ENCODE peak calls at places on chromosome 12, in five cellular contexts. One of them, this sample, is unnamed.

GRCh38 chr12:105036937-105037649 is 47.2 kb downstream of the ALDH1L2 start:
- DNase-seq in Karpas-422: no peak
- DNase-seq in germinal center: no peak
- DNase-seq in lung microvascular endothelial cell: peak
- DNase-seq in GM23338: no peak
- DNase-seq in this sample: no peak

GRCh38 chr12:121581681-121582439 is 1.0 kb upstream of the KDM2B start:
- DNase-seq in Karpas-422: peak
- DNase-seq in germinal center: peak
- DNase-seq in lung microvascular endothelial cell: no peak
- DNase-seq in GM23338: no peak
- DNase-seq in this sample: peak

GRCh38 chr12:72133497-72134055 is 138.6 kb upstream of the TRHDE start:
- DNase-seq in Karpas-422: no peak
- DNase-seq in germinal center: no peak
- DNase-seq in lung microvascular endothelial cell: no peak
- DNase-seq in GM23338: peak
- DNase-seq in this sample: peak

GRCh38 chr12:94488449-94488848 is 28.8 kb upstream of the CEP83 start:
- DNase-seq in Karpas-422: peak
- DNase-seq in germinal center: peak
- DNase-seq in lung microvascular endothelial cell: peak
- DNase-seq in GM23338: no peak
- DNase-seq in this sample: peak

GRCh38 chr12:53060064-53060720 is 10.3 kb downstream of the TNS2 start:
- DNase-seq in Karpas-422: no peak
- DNase-seq in germinal center: no peak
- DNase-seq in lung microvascular endothelial cell: no peak
- DNase-seq in GM23338: no peak
- DNase-seq in this sample: no peak

GRCh38 chr12:2652011-2652400 is 142.8 kb upstream of the FKBP4 start:
- DNase-seq in Karpas-422: no peak
- DNase-seq in germinal center: no peak
- DNase-seq in lung microvascular endothelial cell: no peak
- DNase-seq in GM23338: no peak
- DNase-seq in this sample: no peak

GRCh38 chr12:122979908-122980191 is 631 bp upstream of the ARL6IP4 start:
- DNase-seq in Karpas-422: peak
- DNase-seq in germinal center: peak
- DNase-seq in lung microvascular endothelial cell: no peak
- DNase-seq in GM23338: no peak
- DNase-seq in this sample: no peak

GRCh38 chr12:121287267-121287954 is 9.1 kb downstream of the CAMKK2 start:
- DNase-seq in Karpas-422: no peak
- DNase-seq in germinal center: no peak
- DNase-seq in lung microvascular endothelial cell: no peak
- DNase-seq in GM23338: no peak
- DNase-seq in this sample: peak

GRCh38 chr12:127559349-127560040 is 707.5 kb upstream of the TMEM132C start:
- DNase-seq in Karpas-422: peak
- DNase-seq in germinal center: no peak
- DNase-seq in lung microvascular endothelial cell: peak
- DNase-seq in GM23338: peak
- DNase-seq in this sample: peak

GRCh38 chr12:50764861-50765324 is 992 bp downstream of the ATF1 start:
- DNase-seq in Karpas-422: peak
- DNase-seq in germinal center: peak
- DNase-seq in lung microvascular endothelial cell: peak
- DNase-seq in GM23338: no peak
- DNase-seq in this sample: no peak

GRCh38 chr12:120007272-120007671 is 18.2 kb downstream of the BICDL1 start:
- DNase-seq in Karpas-422: peak
- DNase-seq in germinal center: peak
- DNase-seq in lung microvascular endothelial cell: no peak
- DNase-seq in GM23338: no peak
- DNase-seq in this sample: peak

GRCh38 chr12:90801776-90802175 is 153.2 kb downstream of the CCER1 start:
- DNase-seq in Karpas-422: no peak
- DNase-seq in germinal center: no peak
- DNase-seq in lung microvascular endothelial cell: peak
- DNase-seq in GM23338: no peak
- DNase-seq in this sample: no peak

GRCh38 chr12:21451529-21451928 is 14.1 kb downstream of the PYROXD1 start:
- DNase-seq in Karpas-422: no peak
- DNase-seq in germinal center: no peak
- DNase-seq in lung microvascular endothelial cell: no peak
- DNase-seq in GM23338: peak
- DNase-seq in this sample: no peak

GRCh38 chr12:130574402-130574801 is 141.7 kb downstream of the RIMBP2 start:
- DNase-seq in Karpas-422: peak
- DNase-seq in germinal center: no peak
- DNase-seq in lung microvascular endothelial cell: no peak
- DNase-seq in GM23338: no peak
- DNase-seq in this sample: no peak

GRCh38 chr12:19074700-19075099 is 54.8 kb upstream of the PLEKHA5 start:
- DNase-seq in Karpas-422: no peak
- DNase-seq in germinal center: no peak
- DNase-seq in lung microvascular endothelial cell: no peak
- DNase-seq in GM23338: no peak
- DNase-seq in this sample: no peak

GRCh38 chr12:53561590-53561953 is 54.3 kb upstream of the NPFF start:
- DNase-seq in Karpas-422: no peak
- DNase-seq in germinal center: no peak
- DNase-seq in lung microvascular endothelial cell: peak
- DNase-seq in GM23338: no peak
- DNase-seq in this sample: no peak

GRCh38 chr12:106739815-106740552 is 34.5 kb upstream of the RIC8B start:
- DNase-seq in Karpas-422: no peak
- DNase-seq in germinal center: no peak
- DNase-seq in lung microvascular endothelial cell: no peak
- DNase-seq in GM23338: no peak
- DNase-seq in this sample: peak

GRCh38 chr12:53659011-53659551 is 16.8 kb downstream of the ATP5MC2 start:
- DNase-seq in Karpas-422: no peak
- DNase-seq in germinal center: no peak
- DNase-seq in lung microvascular endothelial cell: peak
- DNase-seq in GM23338: peak
- DNase-seq in this sample: no peak

GRCh38 chr12:27305673-27306504 is 26.7 kb upstream of the BMAL2 start:
- DNase-seq in Karpas-422: peak
- DNase-seq in germinal center: peak
- DNase-seq in lung microvascular endothelial cell: peak
- DNase-seq in GM23338: peak
- DNase-seq in this sample: peak

GRCh38 chr12:131366261-131366871 is 344.5 kb upstream of the SFSWAP start:
- DNase-seq in Karpas-422: no peak
- DNase-seq in germinal center: no peak
- DNase-seq in lung microvascular endothelial cell: no peak
- DNase-seq in GM23338: no peak
- DNase-seq in this sample: no peak

GRCh38 chr12:113305281-113305856 is 29.5 kb downstream of the SLC8B1 start:
- DNase-seq in Karpas-422: no peak
- DNase-seq in germinal center: no peak
- DNase-seq in lung microvascular endothelial cell: no peak
- DNase-seq in GM23338: no peak
- DNase-seq in this sample: no peak

GRCh38 chr12:41663487-41664258 is 475.6 kb downstream of the PDZRN4 start:
- DNase-seq in Karpas-422: no peak
- DNase-seq in germinal center: no peak
- DNase-seq in lung microvascular endothelial cell: peak
- DNase-seq in GM23338: peak
- DNase-seq in this sample: peak

GRCh38 chr12:66335746-66336145 is 33.5 kb downstream of the HELB start:
- DNase-seq in Karpas-422: no peak
- DNase-seq in germinal center: no peak
- DNase-seq in lung microvascular endothelial cell: no peak
- DNase-seq in GM23338: no peak
- DNase-seq in this sample: no peak

GRCh38 chr12:49705479-49706267 is 1.5 kb downstream of the FMNL3 start:
- DNase-seq in Karpas-422: peak
- DNase-seq in germinal center: no peak
- DNase-seq in lung microvascular endothelial cell: peak
- DNase-seq in GM23338: peak
- DNase-seq in this sample: peak

GRCh38 chr12:9760699-9761406 is at the start of gene CD69:
- DNase-seq in Karpas-422: no peak
- DNase-seq in germinal center: peak
- DNase-seq in lung microvascular endothelial cell: peak
- DNase-seq in GM23338: no peak
- DNase-seq in this sample: no peak

GRCh38 chr12:75714462-75715322 is 203.3 kb upstream of the KRR1 start:
- DNase-seq in Karpas-422: no peak
- DNase-seq in germinal center: no peak
- DNase-seq in lung microvascular endothelial cell: no peak
- DNase-seq in GM23338: no peak
- DNase-seq in this sample: no peak

GRCh38 chr12:8947737-8948136 is 1.7 kb downstream of the M6PR start:
- DNase-seq in Karpas-422: peak
- DNase-seq in germinal center: peak
- DNase-seq in lung microvascular endothelial cell: no peak
- DNase-seq in GM23338: no peak
- DNase-seq in this sample: peak

GRCh38 chr12:67442347-67442841 is 173.2 kb downstream of the CAND1 start:
- DNase-seq in Karpas-422: no peak
- DNase-seq in germinal center: no peak
- DNase-seq in lung microvascular endothelial cell: no peak
- DNase-seq in GM23338: no peak
- DNase-seq in this sample: no peak

GRCh38 chr12:23133471-23133870 is 508.5 kb downstream of the ETNK1 start:
- DNase-seq in Karpas-422: no peak
- DNase-seq in germinal center: no peak
- DNase-seq in lung microvascular endothelial cell: no peak
- DNase-seq in GM23338: no peak
- DNase-seq in this sample: no peak

GRCh38 chr12:114926341-114926740 is 242.4 kb upstream of the TBX3 start:
- DNase-seq in Karpas-422: no peak
- DNase-seq in germinal center: no peak
- DNase-seq in lung microvascular endothelial cell: no peak
- DNase-seq in GM23338: no peak
- DNase-seq in this sample: no peak

GRCh38 chr12:109738209-109738608 is 24.6 kb downstream of the FAM222A start:
- DNase-seq in Karpas-422: no peak
- DNase-seq in germinal center: no peak
- DNase-seq in lung microvascular endothelial cell: no peak
- DNase-seq in GM23338: no peak
- DNase-seq in this sample: no peak

GRCh38 chr12:96743606-96744005 is 163.5 kb upstream of the NEDD1 start:
- DNase-seq in Karpas-422: no peak
- DNase-seq in germinal center: no peak
- DNase-seq in lung microvascular endothelial cell: peak
- DNase-seq in GM23338: peak
- DNase-seq in this sample: no peak

GRCh38 chr12:109947511-109947910 is 47.4 kb downstream of the TCHP start:
- DNase-seq in Karpas-422: no peak
- DNase-seq in germinal center: no peak
- DNase-seq in lung microvascular endothelial cell: peak
- DNase-seq in GM23338: no peak
- DNase-seq in this sample: peak

GRCh38 chr12:79482323-79482722 is 208.4 kb downstream of the PAWR start:
- DNase-seq in Karpas-422: no peak
- DNase-seq in germinal center: no peak
- DNase-seq in lung microvascular endothelial cell: no peak
- DNase-seq in GM23338: peak
- DNase-seq in this sample: no peak

This sample was measured in NB4.